ENCODE peak calls at places on chromosomes 7 and 10, in ten cellular contexts. R is prostate gland, D is tibial nerve, Q is A549, S is sigmoid colon, B is HCT116, P is ovary, W is breast epithelium, E is NB4, U is heart left ventricle. X is an unnamed sample.

GRCh38 chr10:52949899-52950298 is 177.3 kb upstream of the MBL2 start:
- DNase-seq in R (no peak), D (no peak), Q (no peak), S (no peak), B (no peak), P (no peak), W (no peak), E (peak; percentile 9), U (no peak), X (no peak)

GRCh38 chr10:9786576-9786975 is 1231.1 kb upstream of the CELF2 start:
- DNase-seq in R (no peak), D (no peak), Q (no peak), S (no peak), B (no peak), P (no peak), W (no peak), E (no peak), U (no peak), X (no peak)

GRCh38 chr7:65001291-65001814 is 5.1 kb downstream of the ERV3-1 start:
- DNase-seq in R (no peak), D (no peak), Q (no peak), S (no peak), B (no peak), P (no peak), W (no peak), E (no peak), U (no peak), X (no peak)

GRCh38 chr10:121325490-121326231 is 272.6 kb downstream of the FGFR2 start:
- DNase-seq in R (no peak), D (no peak), Q (peak; percentile 26), S (no peak), B (peak; percentile 85), P (no peak), W (no peak), E (no peak), U (no peak), X (no peak)

GRCh38 chr10:60148266-60148840 is 241.3 kb downstream of the ANK3 start:
- DNase-seq in R (peak; percentile 70), D (no peak), Q (no peak), S (no peak), B (no peak), P (no peak), W (no peak), E (no peak), U (no peak), X (no peak)

GRCh38 chr10:24694086-24694485 is 29.6 kb downstream of the ARHGAP21 start:
- DNase-seq in R (no peak), D (no peak), Q (no peak), S (no peak), B (no peak), P (no peak), W (no peak), E (no peak), U (no peak), X (no peak)

GRCh38 chr10:24554036-24554435 is 169.7 kb downstream of the ARHGAP21 start:
- DNase-seq in R (no peak), D (no peak), Q (no peak), S (no peak), B (no peak), P (no peak), W (no peak), E (no peak), U (no peak), X (no peak)

GRCh38 chr10:86335831-86336230 is 30.8 kb downstream of the GRID1 start:
- DNase-seq in R (no peak), D (no peak), Q (no peak), S (peak; percentile 49), B (no peak), P (no peak), W (no peak), E (no peak), U (no peak), X (no peak)

GRCh38 chr7:6012355-6013104 is 3.5 kb downstream of the AIMP2 start:
- DNase-seq in R (no peak), D (no peak), Q (no peak), S (no peak), B (no peak), P (no peak), W (no peak), E (peak; percentile 40), U (no peak), X (no peak)

GRCh38 chr10:3186365-3186764 is 13.8 kb upstream of the PITRM1 start:
- DNase-seq in R (no peak), D (no peak), Q (no peak), S (no peak), B (no peak), P (no peak), W (no peak), E (no peak), U (no peak), X (no peak)

GRCh38 chr10:123864923-123865322 is 26.7 kb downstream of the CPXM2 start:
- DNase-seq in R (no peak), D (no peak), Q (no peak), S (peak; percentile 95), B (no peak), P (no peak), W (no peak), E (no peak), U (no peak), X (no peak)

GRCh38 chr10:121696854-121697253 is 98.6 kb upstream of the FGFR2 start:
- DNase-seq in R (no peak), D (no peak), Q (peak; percentile 18), S (no peak), B (peak; percentile 55), P (no peak), W (no peak), E (peak; percentile 43), U (no peak), X (no peak)

GRCh38 chr7:45692031-45692430 is 117.9 kb downstream of the ADCY1 start:
- DNase-seq in R (peak; percentile 3), D (no peak), Q (no peak), S (no peak), B (no peak), P (no peak), W (no peak), E (no peak), U (no peak), X (no peak)

GRCh38 chr7:17463511-17464085 is 165.1 kb downstream of the AHR start:
- DNase-seq in R (no peak), D (no peak), Q (no peak), S (no peak), B (no peak), P (no peak), W (no peak), E (peak; percentile 38), U (no peak), X (no peak)
- TF ChIP-seq POLR2A in R (no peak), D (no peak), Q (no peak), S (no peak), B (no peak), P (no peak), W (no peak), E (no peak), U (no peak), X (no peak)

DNA sequence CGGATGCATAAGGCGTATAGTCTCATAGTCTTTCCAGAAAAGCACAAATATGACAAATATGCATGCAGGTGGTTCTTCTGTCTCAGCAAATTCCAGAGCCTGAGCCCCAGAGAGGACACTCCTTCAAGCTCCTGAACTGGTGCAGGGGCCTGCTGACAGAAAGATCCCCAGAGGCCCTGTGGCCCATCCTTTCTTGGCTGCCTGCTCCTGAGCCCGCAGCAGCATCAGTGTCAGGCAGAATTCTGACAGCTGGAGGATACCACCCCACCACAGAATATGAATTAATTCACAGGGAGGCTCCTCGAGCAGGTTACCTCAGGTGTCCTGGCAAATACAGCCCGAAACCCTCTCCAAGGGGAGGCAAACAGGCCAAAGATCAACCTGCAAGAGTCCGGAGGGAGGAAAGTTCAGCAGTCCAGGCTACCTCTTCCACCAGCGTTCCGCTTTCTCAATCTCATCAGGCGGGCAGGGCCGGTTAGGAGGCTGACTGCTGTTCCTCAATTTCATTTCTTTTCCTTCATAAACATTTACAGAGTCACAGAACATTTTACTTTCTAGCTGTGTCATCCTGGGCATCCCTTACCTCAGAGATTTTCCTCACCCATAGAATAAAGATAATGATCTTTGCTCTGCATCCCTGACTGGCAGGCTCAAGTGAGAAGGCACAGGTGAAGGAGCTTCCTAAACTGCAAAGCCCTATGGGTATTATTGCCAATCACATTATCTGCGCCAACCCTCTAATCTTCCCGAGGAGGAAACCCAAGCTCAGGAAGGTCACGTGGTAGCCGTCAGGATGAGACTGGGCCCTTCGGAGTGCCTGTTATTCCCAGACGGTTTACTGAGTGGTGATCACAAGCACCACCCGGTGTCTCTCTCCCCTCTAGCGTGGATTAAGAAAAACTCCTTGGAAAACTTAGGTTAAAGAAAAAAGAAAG is 1.4 kb downstream of the DNAJB12 start:
- DNase-seq in R (no peak), D (no peak), Q (peak; percentile 36), S (no peak), B (no peak), P (no peak), W (no peak), E (no peak), U (no peak), X (no peak)
- TF ChIP-seq POLR2A in R (no peak), D (no peak), Q (no peak), S (no peak), B (no peak), P (no peak), W (no peak), E (no peak), U (no peak), X (no peak)

DNA sequence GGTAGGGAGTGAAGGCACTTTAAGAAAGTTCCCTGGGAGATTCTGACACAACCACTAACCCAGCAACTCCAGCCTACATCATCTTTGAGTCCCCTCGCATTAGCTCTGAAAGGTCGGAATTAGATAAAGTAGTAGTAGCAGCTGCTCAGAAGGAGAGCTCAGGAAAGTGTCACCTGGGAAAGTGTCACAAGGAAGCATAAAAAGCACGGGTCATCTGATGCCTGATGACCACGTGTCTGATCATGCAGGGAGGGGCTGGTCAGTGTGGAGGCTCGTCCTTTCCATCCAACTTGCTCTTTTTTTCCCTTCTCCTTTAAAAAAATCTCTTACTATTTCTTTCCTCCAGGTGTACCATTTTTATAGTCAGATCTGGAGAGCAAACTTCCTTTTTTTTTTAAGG is 47.1 kb upstream of the PDCD4 start:
- DNase-seq in R (no peak), D (no peak), Q (no peak), S (no peak), B (no peak), P (no peak), W (no peak), E (no peak), U (no peak), X (no peak)
- TF ChIP-seq POLR2A in R (no peak), D (no peak), Q (no peak), S (no peak), B (no peak), P (no peak), W (no peak), E (no peak), U (no peak), X (no peak)

DNA sequence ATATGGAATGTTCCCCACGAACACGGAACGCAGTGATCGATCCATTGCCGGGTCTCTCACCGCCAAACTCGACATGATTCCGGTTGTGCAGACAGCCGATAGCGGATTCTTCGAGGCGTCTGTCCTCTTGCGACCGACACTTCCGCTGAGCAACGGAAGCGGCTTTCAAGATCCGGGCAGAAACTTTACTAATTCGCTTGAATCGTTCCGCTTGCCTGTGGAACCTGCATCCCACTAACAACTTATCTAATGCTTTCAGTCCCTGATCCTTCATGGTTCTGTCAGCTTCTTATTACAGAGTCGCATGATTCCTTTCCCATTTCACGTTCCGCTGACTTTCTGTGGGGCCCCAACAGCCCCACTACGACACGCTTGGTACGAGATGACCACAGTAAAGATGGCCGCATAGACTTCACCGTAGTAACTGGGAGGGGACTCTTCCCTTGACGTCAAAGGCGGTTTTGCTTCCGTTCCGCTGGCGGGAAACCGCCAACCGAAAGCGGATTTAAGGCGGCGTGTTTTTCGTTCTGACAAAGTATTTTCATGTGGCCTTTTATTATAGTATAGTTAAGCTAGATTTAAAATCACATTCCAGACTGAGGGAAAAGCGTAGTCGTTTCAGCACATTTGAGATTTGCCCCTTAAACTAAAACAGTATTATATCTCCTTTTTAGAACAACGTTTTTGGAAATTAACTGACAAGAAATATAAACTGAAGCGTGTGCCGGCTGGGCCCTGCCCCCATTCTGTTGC is at the start of gene CSTF2T:
- DNase-seq in R (peak; percentile 89), D (peak; percentile 72), Q (peak; percentile 50), S (peak; percentile 95), B (peak; percentile 94), P (peak; percentile 90), W (peak; percentile 83), E (peak; percentile 93), U (peak; percentile 90), X (peak; percentile 29)
- TF ChIP-seq POLR2A in R (peak; percentile 17), D (peak; percentile 56), Q (peak; percentile 73), S (peak; percentile 79), B (peak; percentile 32), P (peak; percentile 71), W (peak; percentile 8), E (peak; percentile 27), U (peak; percentile 18), X (peak; percentile 76)

X was measured in H54.